ENCODE peak calls at places on chromosomes 1 and 21, in seven cellular contexts. N, M, L, K, U, O and A are unnamed samples.
A peak's percentile ranks its signal among the peaks of the same experiment; 100 is the strongest.

GRCh38 chr1:54885863-54886723 is 902 bp downstream of the DHCR24 start:
- DNase-seq in L (no peak), M (no peak), K (peak; percentile 81), N (no peak), U (peak; percentile 67), O (no peak), A (no peak)

GRCh38 chr1:109482796-109483638 is 688 bp upstream of the ATXN7L2 start:
- DNase-seq in M (no peak), L (no peak), N (peak; percentile 74), U (peak; percentile 55), O (no peak), K (no peak), A (peak; percentile 42)

GRCh38 chr21:46121286-46122221 is 23.6 kb downstream of the COL6A2 start:
- DNase-seq in U (no peak), N (peak; percentile 48), O (peak; percentile 66), L (peak; percentile 7), M (no peak), K (no peak), A (no peak)

GRCh38 chr1:50349242-50349565 is 74.0 kb downstream of the DMRTA2 start:
- DNase-seq in N (no peak), U (no peak), O (no peak), K (no peak), M (no peak), L (no peak), A (no peak)

GRCh38 chr1:44807364-44808062 is 362 bp upstream of the DYNLT4 start:
- DNase-seq in L (peak; percentile 97), N (peak; percentile 97), M (peak; percentile 90), U (peak; percentile 95), O (peak; percentile 98), K (peak; percentile 98), A (peak; percentile 93)

GRCh38 chr21:19507682-19508260 is 1104.2 kb upstream of the TMPRSS15 start:
- DNase-seq in M (no peak), O (no peak), K (no peak), U (peak; percentile 15), L (no peak), N (no peak), A (no peak)

GRCh38 chr1:51750218-51750617 is 128.3 kb downstream of the NRDC start:
- DNase-seq in K (no peak), O (no peak), N (no peak), M (no peak), L (no peak), U (no peak), A (no peak)

GRCh38 chr1:55128418-55128817 is 86.7 kb downstream of the USP24 start:
- DNase-seq in N (no peak), L (no peak), M (no peak), U (no peak), O (no peak), K (no peak), A (no peak)

GRCh38 chr21:32424674-32425073 is 12.2 kb downstream of the EVA1C start:
- DNase-seq in N (no peak), U (no peak), K (no peak), L (no peak), O (no peak), M (no peak), A (no peak)

GRCh38 chr1:246836169-246836568 is 95.6 kb downstream of the AHCTF1 start:
- DNase-seq in U (no peak), L (no peak), O (no peak), K (no peak), M (no peak), N (no peak), A (no peak)

GRCh38 chr1:200226969-200227303 is 182.9 kb downstream of the ZNF281 start:
- DNase-seq in O (no peak), N (no peak), K (no peak), U (no peak), L (no peak), M (no peak), A (no peak)

GRCh38 chr1:230426246-230427101 is at the start of gene PGBD5:
- DNase-seq in M (peak; percentile 64), O (peak; percentile 88), L (no peak), N (peak; percentile 85), K (peak; percentile 68), U (peak; percentile 91), A (peak; percentile 2)

GRCh38 chr1:40712997-40713396 is 21.5 kb downstream of the NFYC start:
- DNase-seq in K (no peak), N (no peak), U (no peak), O (no peak), L (no peak), M (no peak), A (no peak)

GRCh38 chr1:40711465-40712404 is 20.2 kb downstream of the NFYC start:
- DNase-seq in N (no peak), L (no peak), O (no peak), K (peak; percentile 45), M (no peak), U (peak; percentile 35), A (no peak)

GRCh38 chr1:40709802-40710278 is 18.3 kb downstream of the NFYC start:
- DNase-seq in O (no peak), K (no peak), L (no peak), M (no peak), N (no peak), U (no peak), A (no peak)

GRCh38 chr1:40710581-40711315 is 19.2 kb downstream of the NFYC start:
- DNase-seq in K (no peak), L (no peak), O (no peak), M (no peak), U (no peak), N (no peak), A (no peak)

DNA sequence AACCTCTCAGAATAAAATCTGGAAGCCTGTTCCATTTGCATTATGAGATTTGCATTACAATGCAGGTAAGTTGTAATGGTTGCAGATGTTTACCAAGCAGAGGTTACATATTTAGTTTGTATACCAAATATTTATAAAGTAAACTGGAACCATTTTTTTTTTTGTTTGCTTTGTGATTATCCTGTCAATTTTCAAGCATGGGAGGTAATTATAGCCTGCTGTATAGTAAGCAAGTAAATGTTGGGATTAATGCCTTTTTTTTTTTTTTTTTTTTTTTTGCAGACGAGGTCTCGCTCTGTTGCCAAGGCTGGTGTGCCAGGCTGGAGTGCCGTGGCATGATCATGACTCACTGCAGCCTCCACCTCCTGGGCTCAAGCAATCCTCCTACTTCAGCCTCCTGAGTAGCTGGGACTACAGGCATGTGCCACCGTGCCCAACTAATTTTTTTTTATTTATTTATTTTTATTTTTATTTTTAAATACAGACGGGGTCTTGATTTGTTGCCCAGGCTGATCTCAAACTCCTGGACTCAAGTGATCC is 21.0 kb downstream of the NFYC start:
- DNase-seq in K (no peak), U (no peak), O (no peak), N (no peak), L (no peak), M (no peak), A (no peak)
- H3K27ac ChIP-seq in K (peak overlapping the region; percentile 68), U (peak overlapping the region; percentile 54), O (peak overlapping the region; percentile 79), N (peak overlapping the region; percentile 81), L (peak overlapping the region; percentile 83), M (no peak overlapping the region), A (no peak overlapping the region)

GRCh38 chr1:3544050-3544977 is 67.0 kb downstream of the MEGF6 start:
- DNase-seq in K (no peak), O (no peak), N (no peak), M (no peak), U (no peak), L (no peak), A (no peak)

GRCh38 chr1:3541465-3541864 is 69.8 kb downstream of the MEGF6 start:
- DNase-seq in O (no peak), N (no peak), U (no peak), L (no peak), K (no peak), M (no peak), A (no peak)

GRCh38 chr1:3542635-3543034 is 68.7 kb downstream of the MEGF6 start:
- DNase-seq in U (no peak), O (no peak), M (no peak), L (no peak), N (no peak), K (no peak), A (no peak)

GRCh38 chr1:3541930-3542329 is 69.4 kb downstream of the MEGF6 start:
- DNase-seq in L (no peak), N (no peak), O (no peak), U (peak; percentile 40), K (no peak), M (no peak), A (no peak)

DNA sequence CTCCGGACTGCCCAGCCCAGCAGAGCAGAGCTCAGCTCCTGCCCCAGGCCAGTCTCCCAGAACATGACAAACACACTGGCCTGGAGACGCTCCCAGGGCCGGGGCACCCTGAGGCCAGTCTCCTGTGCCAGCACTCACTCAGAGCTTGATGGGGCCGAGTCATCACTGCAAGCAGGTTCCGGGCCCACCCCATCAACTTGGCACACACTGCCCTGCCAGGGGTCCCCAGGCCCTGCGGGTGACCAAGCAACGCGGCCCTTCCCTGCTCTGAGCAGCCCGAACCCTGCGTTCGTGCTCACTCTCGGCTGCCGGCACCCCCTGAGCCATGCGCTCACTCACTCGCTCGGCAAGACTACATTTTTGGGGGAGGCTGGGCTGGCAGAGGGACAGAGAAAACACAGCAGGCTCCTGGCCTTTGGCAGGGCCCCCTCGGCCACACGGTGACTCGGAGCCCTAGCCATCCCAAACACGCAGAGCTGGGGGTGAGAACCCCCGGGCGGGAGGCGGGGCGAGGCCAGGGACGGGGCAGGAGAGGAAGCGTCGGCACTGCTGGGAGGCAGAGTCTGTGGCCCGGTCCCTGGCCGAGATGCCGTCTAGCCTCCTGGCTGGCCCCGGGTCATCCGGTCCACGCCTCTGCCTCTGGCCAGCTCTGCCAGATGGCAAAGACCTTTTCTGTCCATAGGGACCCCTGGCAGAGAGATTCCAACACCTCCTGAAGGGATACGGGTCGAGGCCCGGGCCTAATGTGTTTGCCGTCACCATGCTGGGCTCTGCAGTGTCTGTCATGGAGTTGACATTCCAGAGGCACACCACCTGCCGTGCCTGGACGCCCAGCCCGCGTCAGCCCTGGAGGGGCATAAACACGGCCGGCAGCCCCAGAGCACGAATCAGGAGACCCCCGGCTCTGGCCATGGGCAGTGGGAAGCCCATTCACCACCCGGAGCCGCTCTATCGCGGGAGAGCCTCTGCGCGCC is 67.9 kb downstream of the MEGF6 start:
- DNase-seq in N (no peak), U (no peak), M (peak; percentile 59), O (no peak), L (peak; percentile 25), K (peak; percentile 34), A (no peak)
- H3K4me1 ChIP-seq in N (peaks cover 11% of the 10 kb centered on the region), U (peaks cover 25% of the 10 kb centered on the region), M (peaks cover 49% of the 10 kb centered on the region), O (peaks cover 9% of the 10 kb centered on the region), L (no peaks in the 10 kb centered on the region), K (no peaks in the 10 kb centered on the region), A (no peaks in the 10 kb centered on the region)

GRCh38 chr1:22056043-22056442 is 3.5 kb downstream of the CDC42 start:
- DNase-seq in O (no peak), U (no peak), L (no peak), K (no peak), N (no peak), M (no peak), A (no peak)
- H3K4me3 ChIP-seq in O (no peak overlapping the region), U (no peak overlapping the region), L (no peak overlapping the region), K (no peak overlapping the region), N (peak overlapping the region; percentile 46), M (no peak overlapping the region), A (peak overlapping the region; percentile 23)

DNA sequence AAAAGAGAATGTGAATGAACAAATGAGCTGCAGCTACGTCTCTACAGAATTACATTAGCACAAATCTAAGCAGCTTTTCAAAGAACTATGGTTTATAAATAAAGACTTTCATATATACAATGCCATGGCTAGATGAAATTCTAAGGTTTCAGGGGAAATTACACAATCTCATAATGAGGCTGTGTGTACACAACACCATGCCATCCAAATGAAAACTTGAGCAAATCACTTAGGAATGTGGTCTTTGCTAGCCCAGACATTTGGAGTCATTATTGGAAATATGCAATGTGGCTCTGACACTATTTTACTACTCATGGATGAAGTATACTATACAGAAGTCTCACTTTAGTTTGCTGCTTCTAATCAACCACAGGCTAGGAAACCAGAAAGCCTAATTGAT is 37.5 kb downstream of the SPAG17 start:
- DNase-seq in U (peak; percentile 11), M (no peak), N (no peak), L (no peak), O (no peak), K (no peak), A (no peak)
- H3K27ac ChIP-seq in U (no peak overlapping the region), M (no peak overlapping the region), N (no peak overlapping the region), L (peak overlapping the region; percentile 49), O (no peak overlapping the region), K (no peak overlapping the region), A (no peak overlapping the region)